ENCODE peak calls at places on chromosomes 2 and 18, in eight cellular contexts. J, Y, B, Z, Q, E, W and K are unnamed samples.

GRCh38 chr2:127453392-127454171 is 35.4 kb downstream of the PROC start:
- DNase-seq in J (no peak), Y (no peak), B (no peak), Z (peak), Q (peak), E (no peak), W (no peak), K (no peak)

GRCh38 chr2:74893332-74893731 is 59.4 kb downstream of the HK2 start:
- DNase-seq in J (no peak), Y (no peak), B (no peak), Z (no peak), Q (peak), E (no peak), W (no peak), K (no peak)

GRCh38 chr2:149488719-149489440 is 98.7 kb downstream of the MMADHC start:
- DNase-seq in J (no peak), Y (no peak), B (no peak), Z (no peak), Q (no peak), E (no peak), W (no peak), K (no peak)

GRCh38 chr2:147487980-147488289 is 356.9 kb upstream of the ACVR2A start:
- DNase-seq in J (no peak), Y (no peak), B (no peak), Z (no peak), Q (no peak), E (no peak), W (no peak), K (no peak)

GRCh38 chr2:164335128-164335527 is 286.2 kb downstream of the GRB14 start:
- DNase-seq in J (no peak), Y (no peak), B (no peak), Z (no peak), Q (no peak), E (no peak), W (no peak), K (no peak)

GRCh38 chr2:20242727-20243377 is 17.9 kb upstream of the SDC1 start:
- DNase-seq in J (no peak), Y (no peak), B (no peak), Z (peak), Q (no peak), E (no peak), W (no peak), K (no peak)

GRCh38 chr2:100924520-100925451 is 77.3 kb upstream of the RPL31 start:
- DNase-seq in J (peak), Y (no peak), B (no peak), Z (no peak), Q (no peak), E (peak), W (no peak), K (no peak)

GRCh38 chr2:65027611-65028244 is 28.5 kb upstream of the CEP68 start:
- DNase-seq in J (no peak), Y (no peak), B (no peak), Z (no peak), Q (no peak), E (no peak), W (no peak), K (no peak)

GRCh38 chr2:210445116-210445707 is 31.3 kb downstream of the LANCL1 start:
- DNase-seq in J (no peak), Y (no peak), B (no peak), Z (peak), Q (peak), E (no peak), W (no peak), K (no peak)

GRCh38 chr2:198309673-198310280 is 505.4 kb downstream of the PLCL1 start:
- DNase-seq in J (no peak), Y (peak), B (peak), Z (peak), Q (peak), E (peak), W (no peak), K (no peak)

GRCh38 chr2:88880441-88880953 is 189.0 kb downstream of the RPIA start:
- DNase-seq in J (no peak), Y (peak), B (no peak), Z (peak), Q (peak), E (no peak), W (no peak), K (no peak)

GRCh38 chr2:8515390-8515761 is 166.5 kb upstream of the ID2 start:
- DNase-seq in J (peak), Y (no peak), B (no peak), Z (no peak), Q (no peak), E (peak), W (no peak), K (no peak)

GRCh38 chr2:7672027-7672684 is 754.9 kb downstream of the RNF144A start:
- DNase-seq in J (peak), Y (no peak), B (no peak), Z (peak), Q (peak), E (peak), W (no peak), K (peak)

GRCh38 chr18:34787931-34788532 is 77.9 kb downstream of the DTNA start:
- DNase-seq in J (peak), Y (peak), B (peak), Z (peak), Q (peak), E (peak), W (no peak), K (no peak)

GRCh38 chr2:240556553-240557100 is 1.2 kb downstream of the ANKMY1 start:
- DNase-seq in J (no peak), Y (no peak), B (peak), Z (peak), Q (peak), E (peak), W (no peak), K (peak)
- TF ChIP-seq EP300 in J (no peak), Y (no peak), B (no peak), Z (no peak), Q (no peak), E (no peak), W (no peak), K (no peak)

DNA sequence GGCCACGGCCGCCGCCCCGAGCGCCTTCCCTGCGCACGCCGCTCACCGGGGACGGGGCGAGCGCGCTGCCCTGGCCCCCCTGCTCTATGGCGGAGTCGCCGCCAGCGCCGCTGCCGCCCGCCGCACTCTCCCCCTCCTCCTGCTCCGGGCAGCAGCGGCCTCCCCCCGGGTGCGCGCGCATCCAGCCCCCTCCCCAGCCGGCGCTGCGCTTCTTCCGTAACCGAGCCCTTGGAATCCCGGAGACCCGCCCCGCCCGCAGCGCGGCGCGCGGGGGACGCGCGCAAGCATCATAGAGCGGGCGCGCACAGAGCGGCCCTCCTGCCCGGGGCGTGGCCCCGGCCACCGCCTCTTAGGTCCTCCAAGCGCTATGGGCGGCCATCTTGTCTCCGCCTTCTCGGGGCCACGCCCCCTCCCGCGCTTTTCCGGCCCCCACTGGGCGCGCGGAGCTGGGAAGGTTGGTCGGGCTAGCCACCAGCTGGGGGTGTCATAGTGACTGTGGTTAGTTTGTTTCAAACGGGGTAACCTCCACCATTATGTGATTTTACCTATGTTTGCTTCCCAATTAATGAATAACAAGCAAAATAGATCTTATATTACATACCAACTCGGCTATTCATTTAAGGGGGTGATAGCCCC is at the start of gene MBD2:
- DNase-seq in J (peak), Y (peak), B (peak), Z (peak), Q (peak), E (peak), W (peak), K (peak)
- TF ChIP-seq CTCF in J (peak), Y (peak), B (no peak), Z (peak), Q (no peak), E (no peak), W (no peak), K (no peak)

GRCh38 chr2:172246649-172247048 is 143.9 kb upstream of the DLX2 start:
- DNase-seq in J (no peak), Y (no peak), B (no peak), Z (peak), Q (peak), E (no peak), W (no peak), K (no peak)
- TF ChIP-seq POLR2A in J (no peak), Y (no peak), B (no peak), Z (no peak), Q (no peak), E (no peak), W (no peak), K (no peak)

GRCh38 chr18:74534981-74535649 is 815 bp downstream of the CNDP1 start:
- DNase-seq in J (peak), Y (no peak), B (no peak), Z (no peak), Q (no peak), E (peak), W (no peak), K (no peak)
- TF ChIP-seq EP300 in J (no peak), Y (no peak), B (no peak), Z (no peak), Q (no peak), E (no peak), W (no peak), K (no peak)

DNA sequence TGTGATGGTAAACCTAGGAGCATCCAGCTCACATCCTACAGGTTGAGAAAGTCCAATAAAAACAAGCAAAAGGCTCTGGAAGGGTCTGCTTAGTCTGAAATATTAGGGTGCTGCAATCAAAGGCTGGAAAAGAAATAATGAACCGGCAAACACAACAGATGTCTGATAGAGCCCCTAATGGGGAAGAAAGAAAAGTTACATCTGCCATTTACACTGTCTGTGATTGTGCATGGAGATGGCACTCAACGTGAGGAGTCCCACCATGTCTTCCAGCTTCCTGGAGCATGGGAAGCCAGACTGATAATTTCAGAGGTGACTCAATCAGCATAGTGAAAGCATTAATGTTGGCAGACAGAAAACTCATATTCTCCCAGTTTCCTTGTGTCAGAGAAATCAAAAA is 307.8 kb downstream of the EPHA4 start:
- DNase-seq in J (no peak), Y (no peak), B (no peak), Z (no peak), Q (no peak), E (no peak), W (no peak), K (no peak)
- TF ChIP-seq CTCF in J (no peak), Y (no peak), B (no peak), Z (no peak), Q (no peak), E (no peak), W (no peak), K (no peak)

DNA sequence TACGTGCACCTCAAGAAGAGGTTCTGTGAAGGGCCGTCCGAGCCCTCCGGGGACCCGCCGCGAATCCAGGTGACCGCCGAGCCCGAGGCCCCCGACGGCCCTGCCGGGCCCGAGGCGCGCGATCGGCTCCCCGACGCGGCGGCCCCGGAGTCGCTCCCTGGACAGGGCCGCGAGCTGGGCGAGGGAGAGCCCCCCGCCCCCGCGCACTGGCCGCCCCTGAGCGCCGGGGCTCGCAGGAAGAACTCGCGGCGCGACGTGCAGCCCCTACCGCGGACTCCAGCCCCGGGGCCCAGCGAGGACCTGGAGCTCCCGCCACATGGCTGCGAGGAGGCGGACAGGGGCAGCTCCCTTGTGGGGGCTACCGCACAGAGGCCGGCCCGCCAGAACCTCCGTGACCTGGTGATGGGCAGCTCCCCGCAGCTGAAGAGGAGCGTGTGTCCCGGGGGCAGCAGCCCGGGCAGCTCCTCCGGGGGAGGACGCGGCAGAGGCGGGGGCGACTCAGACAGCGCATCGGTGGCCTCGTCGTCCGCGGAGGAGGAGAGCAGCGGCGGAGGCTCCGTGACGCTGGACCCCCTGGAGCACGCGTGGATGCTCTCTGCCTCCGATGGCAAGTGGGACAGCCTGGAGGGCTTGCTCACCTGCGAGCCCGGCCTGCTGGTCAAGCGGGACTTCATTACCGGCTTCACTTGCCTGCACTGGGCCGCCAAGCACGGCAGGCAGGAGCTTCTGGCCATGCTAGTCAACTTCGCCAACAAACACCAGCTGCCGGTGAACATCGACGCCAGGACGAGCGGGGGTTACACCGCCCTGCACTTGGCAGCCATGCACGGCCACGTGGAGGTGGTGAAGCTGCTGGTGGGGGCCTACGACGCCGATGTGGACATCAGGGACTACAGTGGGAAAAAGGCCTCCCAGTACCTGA is 812 bp downstream of the SOWAHC start:
- DNase-seq in J (no peak), Y (no peak), B (peak), Z (no peak), Q (peak), E (no peak), W (peak), K (no peak)
- TF ChIP-seq POLR2A in J (no peak), Y (no peak), B (no peak), Z (no peak), Q (no peak), E (no peak), W (no peak), K (no peak)

GRCh38 chr2:240498171-240498957 is 59.4 kb downstream of the ANKMY1 start:
- DNase-seq in J (no peak), Y (no peak), B (no peak), Z (no peak), Q (no peak), E (no peak), W (no peak), K (no peak)
- TF ChIP-seq EP300 in J (no peak), Y (no peak), B (no peak), Z (no peak), Q (no peak), E (no peak), W (no peak), K (no peak)

DNA sequence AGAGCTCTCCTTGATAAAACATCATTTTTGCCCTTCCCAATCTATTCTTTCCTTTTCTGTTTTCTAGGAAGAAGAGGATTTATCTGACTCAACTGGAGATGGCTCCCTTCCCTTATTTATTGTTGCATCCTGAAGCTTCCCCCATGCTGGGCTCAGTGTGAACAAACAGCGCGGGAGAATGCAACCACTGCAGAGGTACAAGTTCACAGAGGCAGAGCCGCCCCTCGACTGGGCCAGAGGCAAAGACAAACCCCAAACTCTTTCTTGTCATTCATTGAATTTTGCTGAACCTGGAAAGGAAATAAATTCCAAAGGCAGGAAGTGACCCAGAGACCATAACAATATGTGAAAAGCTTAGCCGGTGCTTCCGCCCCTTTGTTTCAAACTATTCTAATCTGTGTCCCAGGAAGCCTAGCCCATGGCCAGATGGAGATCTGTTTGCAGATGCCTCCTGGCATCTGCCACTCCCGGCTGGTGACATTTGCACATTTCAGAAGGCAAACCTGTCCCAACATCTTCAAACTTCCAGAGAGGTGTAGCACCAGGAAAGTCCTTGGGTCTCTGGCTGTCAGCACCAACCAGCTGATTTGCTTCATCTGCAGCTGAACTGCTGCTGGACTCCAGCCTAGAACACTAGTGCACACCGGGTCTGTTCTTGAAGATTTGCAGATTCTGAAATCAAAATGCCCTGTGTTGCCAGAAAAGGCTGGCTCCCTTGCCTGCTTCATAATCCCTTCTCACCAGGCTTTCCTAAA is 79.4 kb upstream of the MAP4K3 start:
- DNase-seq in J (no peak), Y (no peak), B (peak), Z (peak), Q (no peak), E (peak), W (peak), K (no peak)
- TF ChIP-seq CTCF in J (no peak), Y (no peak), B (no peak), Z (peak), Q (peak), E (no peak), W (no peak), K (no peak)